ENCODE peak calls at places on chromosomes 12 and 14, in seven cellular contexts. Y, R, G, Z, I, O and U are unnamed samples. For H3K27me3, the result is how much of the 10 kb centered on the place peaks cover.

GRCh38 chr12:132146772-132147422 is 2.6 kb downstream of the NOC4L start:
- DNase-seq in Y (no peak), R (no peak), G (no peak), Z (no peak), I (no peak), O (peak), U (no peak)

GRCh38 chr14:90781876-90782275 is 34.4 kb downstream of the TTC7B start:
- DNase-seq in Y (no peak), R (peak), G (no peak), Z (no peak), I (no peak), O (no peak), U (no peak)

GRCh38 chr14:57547131-57547530 is 53.5 kb upstream of the CCDC198 start:
- DNase-seq in Y (no peak), R (no peak), G (no peak), Z (no peak), I (no peak), O (no peak), U (no peak)

GRCh38 chr12:130880411-130880885 is 8.6 kb downstream of the RAN start:
- DNase-seq in Y (no peak), R (no peak), G (no peak), Z (no peak), I (no peak), O (no peak), U (no peak)

GRCh38 chr14:26204954-26205479 is 392.8 kb downstream of the NOVA1 start:
- DNase-seq in Y (peak), R (peak), G (peak), Z (no peak), I (no peak), O (peak), U (peak)

GRCh38 chr14:101715209-101716076 is 46.1 kb upstream of the PPP2R5C start:
- DNase-seq in Y (peak), R (no peak), G (no peak), Z (no peak), I (peak), O (no peak), U (peak)

GRCh38 chr12:111121840-111122239 is 201.5 kb upstream of the MYL2 start:
- DNase-seq in Y (no peak), R (peak), G (no peak), Z (no peak), I (no peak), O (no peak), U (no peak)

GRCh38 chr12:112664569-112664968 is 127.0 kb upstream of the RPH3A start:
- DNase-seq in Y (peak), R (no peak), G (no peak), Z (no peak), I (no peak), O (no peak), U (no peak)

GRCh38 chr14:62443796-62444195 is 601.5 kb downstream of the KCNH5 start:
- DNase-seq in Y (no peak), R (no peak), G (no peak), Z (peak), I (no peak), O (no peak), U (no peak)

GRCh38 chr12:3677609-3678008 is 75.3 kb downstream of the CRACR2A start:
- DNase-seq in Y (no peak), R (no peak), G (no peak), Z (no peak), I (no peak), O (no peak), U (no peak)

GRCh38 chr12:93011100-93011499 is 82.0 kb upstream of the EEA1 start:
- DNase-seq in Y (no peak), R (no peak), G (no peak), Z (no peak), I (no peak), O (no peak), U (no peak)

GRCh38 chr12:46402451-46402850 is 29.9 kb upstream of the SLC38A2 start:
- DNase-seq in Y (no peak), R (peak), G (no peak), Z (no peak), I (no peak), O (no peak), U (peak)

GRCh38 chr14:98136420-98136819 is 1135.6 kb downstream of the BCL11B start:
- DNase-seq in Y (no peak), R (no peak), G (no peak), Z (no peak), I (no peak), O (no peak), U (no peak)
- H3K27me3 ChIP-seq in Y (under half), R (under half), G (under half), Z (under half), I (under half), O (half or more), U (under half)

GRCh38 chr12:602700-603068 is 60.6 kb downstream of the NINJ2 start:
- DNase-seq in Y (no peak), R (no peak), G (no peak), Z (no peak), I (no peak), O (no peak), U (no peak)
- H3K27me3 ChIP-seq in Y (under half), R (under half), G (under half), Z (under half), I (under half), O (under half), U (under half)

DNA sequence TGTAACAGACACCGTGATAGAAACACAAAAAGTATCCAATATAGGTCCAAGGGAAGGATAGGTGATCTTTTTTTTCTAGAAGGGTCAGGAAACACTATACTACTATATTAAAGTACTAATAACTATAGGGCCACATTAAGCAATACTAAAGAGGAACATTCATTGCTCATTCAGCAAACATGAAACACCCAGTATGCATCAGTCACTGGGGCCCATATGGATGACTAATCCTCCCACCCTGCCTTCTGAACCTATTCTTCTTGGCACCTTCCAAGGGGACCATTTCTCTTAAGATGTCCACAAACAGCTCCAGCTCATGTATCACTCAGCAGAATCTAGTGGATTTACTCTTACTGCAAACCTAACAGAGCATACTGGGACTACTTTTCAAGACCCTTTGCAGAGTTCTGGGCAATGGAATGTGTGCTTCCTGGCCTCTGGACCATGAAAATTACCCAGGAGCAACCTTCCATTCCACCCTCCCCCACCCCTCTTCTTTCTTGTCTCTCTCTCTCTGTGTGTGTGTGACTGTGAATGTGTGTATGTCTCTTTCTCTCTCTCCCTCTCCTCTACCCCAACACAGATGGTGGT is 187.9 kb downstream of the EPS8 start:
- DNase-seq in Y (no peak), R (no peak), G (no peak), Z (peak), I (no peak), O (no peak), U (no peak)
- H3K27me3 ChIP-seq in Y (under half), R (under half), G (under half), Z (under half), I (under half), O (under half), U (under half)

GRCh38 chr12:10618338-10618987 is 5.1 kb upstream of the MAGOHB start:
- DNase-seq in Y (no peak), R (no peak), G (no peak), Z (peak), I (no peak), O (no peak), U (no peak)
- H3K27me3 ChIP-seq in Y (under half), R (under half), G (under half), Z (under half), I (under half), O (under half), U (under half)

GRCh38 chr12:13275366-13275765 is 78.8 kb downstream of the EMP1 start:
- DNase-seq in Y (no peak), R (no peak), G (no peak), Z (no peak), I (no peak), O (no peak), U (no peak)
- H3K27me3 ChIP-seq in Y (under half), R (under half), G (half or more), Z (under half), I (under half), O (under half), U (under half)

GRCh38 chr12:98893601-98894411 is 248.7 kb downstream of the APAF1 start:
- DNase-seq in Y (peak), R (no peak), G (no peak), Z (no peak), I (no peak), O (no peak), U (no peak)
- H3K27me3 ChIP-seq in Y (half or more), R (under half), G (half or more), Z (under half), I (half or more), O (under half), U (under half)